ENCODE peak calls at places on chromosome X, in eight cellular contexts. X, O, N, B, M, U, L and Y are unnamed samples.

GRCh38 chrX:110944793-110945466 is 149.3 kb upstream of the CHRDL1 start:
- DNase-seq in N (no peak), B (no peak), O (peak), U (no peak), X (no peak), L (peak), M (no peak), Y (peak)

GRCh38 chrX:118536687-118537461 is 41.3 kb downstream of the DOCK11 start:
- DNase-seq in O (peak), X (peak), L (peak), U (no peak), B (no peak), M (no peak), N (peak), Y (no peak)

GRCh38 chrX:53714580-53715335 is 28.2 kb upstream of the HUWE1 start:
- DNase-seq in U (no peak), X (peak), L (peak), N (no peak), B (no peak), O (peak), M (peak), Y (no peak)

GRCh38 chrX:41245641-41246040 is 88.3 kb upstream of the DDX3X start:
- DNase-seq in B (no peak), X (no peak), N (no peak), L (no peak), U (no peak), M (no peak), O (no peak), Y (no peak)

GRCh38 chrX:31487946-31488345 is 416.1 kb upstream of the FTHL17 start:
- DNase-seq in B (no peak), M (no peak), U (no peak), L (no peak), X (no peak), N (no peak), O (no peak), Y (no peak)

GRCh38 chrX:121958886-121959285 is 911.5 kb downstream of the GLUD2 start:
- DNase-seq in U (no peak), N (no peak), L (no peak), X (no peak), M (no peak), O (no peak), B (no peak), Y (no peak)

GRCh38 chrX:30620980-30621716 is 32.1 kb upstream of the GK start:
- DNase-seq in L (no peak), B (no peak), M (no peak), X (peak), N (no peak), O (peak), U (no peak), Y (no peak)

GRCh38 chrX:40912166-40912565 is 173.1 kb upstream of the USP9X start:
- DNase-seq in O (no peak), U (no peak), L (no peak), M (no peak), B (no peak), N (no peak), X (no peak), Y (no peak)

GRCh38 chrX:47176101-47176740 is 17.4 kb upstream of the UBA1 start:
- DNase-seq in B (no peak), L (peak), N (no peak), O (no peak), X (no peak), M (no peak), U (no peak), Y (no peak)

GRCh38 chrX:23385242-23385641 is 50.6 kb downstream of the PTCHD1 start:
- DNase-seq in U (no peak), N (no peak), B (no peak), L (no peak), X (no peak), M (no peak), O (no peak), Y (no peak)

GRCh38 chrX:22037911-22038537 is 5.9 kb downstream of the PHEX start:
- DNase-seq in U (no peak), M (no peak), B (no peak), O (no peak), X (no peak), L (no peak), N (no peak), Y (no peak)

GRCh38 chrX:101417981-101418841 is 10.2 kb downstream of the HNRNPH2 start:
- DNase-seq in L (peak), M (no peak), N (peak), O (peak), B (peak), X (peak), U (peak), Y (peak)

GRCh38 chrX:133229361-133229760 is 11.2 kb upstream of the TFDP3 start:
- DNase-seq in M (no peak), U (no peak), L (no peak), N (no peak), O (no peak), B (no peak), X (no peak), Y (no peak)

GRCh38 chrX:134460005-134460860 is at the start of gene HPRT1:
- DNase-seq in B (peak), M (peak), N (peak), O (peak), L (peak), U (peak), X (peak), Y (peak)

GRCh38 chrX:78027798-78028197 is 58.4 kb upstream of the PGAM4 start:
- DNase-seq in B (no peak), M (no peak), N (no peak), X (no peak), L (no peak), O (no peak), U (no peak), Y (no peak)

GRCh38 chrX:106959897-106960296 is 39.7 kb downstream of the CLDN2 start:
- DNase-seq in B (no peak), X (peak), N (no peak), L (peak), M (no peak), O (peak), U (no peak), Y (no peak)

GRCh38 chrX:154096140-154097002 is 1.1 kb downstream of the MECP2 start:
- DNase-seq in L (no peak), X (peak), O (no peak), M (no peak), U (no peak), B (peak), N (no peak), Y (no peak)

GRCh38 chrX:31350808-31351074 is 278.9 kb upstream of the FTHL17 start:
- DNase-seq in U (no peak), B (no peak), O (no peak), M (no peak), X (no peak), N (no peak), L (no peak), Y (no peak)

GRCh38 chrX:16839852-16840460 is 30.2 kb downstream of the RBBP7 start:
- DNase-seq in O (peak), U (no peak), M (no peak), X (no peak), B (peak), N (no peak), L (peak), Y (no peak)